ENCODE peak calls at places on chromosome 13, in four cellular contexts. I, N, J and Y are unnamed samples.

GRCh38 chr13:75363371-75363770 is 118.6 kb downstream of the TBC1D4 start:
- DNase-seq in I (no peak), N (no peak), J (no peak), Y (no peak)

GRCh38 chr13:96540656-96541055 is 450.7 kb downstream of the HS6ST3 start:
- DNase-seq in I (no peak), N (no peak), J (no peak), Y (no peak)

GRCh38 chr13:28534801-28535200 is 39.9 kb upstream of the FLT1 start:
- DNase-seq in I (no peak), N (no peak), J (no peak), Y (no peak)

GRCh38 chr13:80989770-80990169 is 648.8 kb upstream of the SPRY2 start:
- DNase-seq in I (no peak), N (peak; percentile 10), J (no peak), Y (no peak)

GRCh38 chr13:52345048-52345447 is 60.9 kb downstream of the THSD1 start:
- DNase-seq in I (no peak), N (peak; percentile 55), J (no peak), Y (no peak)

GRCh38 chr13:66537417-66537816 is 692.7 kb downstream of the PCDH9 start:
- DNase-seq in I (no peak), N (no peak), J (no peak), Y (no peak)

GRCh38 chr13:106274551-106275208 is 260.8 kb downstream of the EFNB2 start:
- DNase-seq in I (no peak), N (peak; percentile 22), J (no peak), Y (peak; percentile 7)

GRCh38 chr13:42981317-42981716 is 10.7 kb downstream of the EPSTI1 start:
- DNase-seq in I (no peak), N (peak; percentile 62), J (no peak), Y (peak; percentile 53)

GRCh38 chr13:89082623-89083022 is 1411.5 kb downstream of the SLITRK5 start:
- DNase-seq in I (no peak), N (no peak), J (no peak), Y (no peak)

GRCh38 chr13:34867590-34867989 is 74.5 kb upstream of the NBEA start:
- DNase-seq in I (no peak), N (peak; percentile 49), J (no peak), Y (peak; percentile 5)

GRCh38 chr13:28628250-28628649 is 30.7 kb upstream of the POMP start:
- DNase-seq in I (no peak), N (no peak), J (no peak), Y (no peak)

GRCh38 chr13:44364601-44365000 is 9.0 kb upstream of the SERP2 start:
- DNase-seq in I (no peak), N (peak; percentile 71), J (no peak), Y (no peak)

GRCh38 chr13:39281539-39282150 is 243.4 kb downstream of the NHLRC3 start:
- DNase-seq in I (no peak), N (no peak), J (no peak), Y (no peak)

GRCh38 chr13:25727776-25728175 is 324.0 kb downstream of the SHISA2 start:
- DNase-seq in I (no peak), N (no peak), J (no peak), Y (no peak)

GRCh38 chr13:106610511-106610910 is 42.6 kb upstream of the ARGLU1 start:
- DNase-seq in I (no peak), N (peak; percentile 87), J (no peak), Y (no peak)

DNA sequence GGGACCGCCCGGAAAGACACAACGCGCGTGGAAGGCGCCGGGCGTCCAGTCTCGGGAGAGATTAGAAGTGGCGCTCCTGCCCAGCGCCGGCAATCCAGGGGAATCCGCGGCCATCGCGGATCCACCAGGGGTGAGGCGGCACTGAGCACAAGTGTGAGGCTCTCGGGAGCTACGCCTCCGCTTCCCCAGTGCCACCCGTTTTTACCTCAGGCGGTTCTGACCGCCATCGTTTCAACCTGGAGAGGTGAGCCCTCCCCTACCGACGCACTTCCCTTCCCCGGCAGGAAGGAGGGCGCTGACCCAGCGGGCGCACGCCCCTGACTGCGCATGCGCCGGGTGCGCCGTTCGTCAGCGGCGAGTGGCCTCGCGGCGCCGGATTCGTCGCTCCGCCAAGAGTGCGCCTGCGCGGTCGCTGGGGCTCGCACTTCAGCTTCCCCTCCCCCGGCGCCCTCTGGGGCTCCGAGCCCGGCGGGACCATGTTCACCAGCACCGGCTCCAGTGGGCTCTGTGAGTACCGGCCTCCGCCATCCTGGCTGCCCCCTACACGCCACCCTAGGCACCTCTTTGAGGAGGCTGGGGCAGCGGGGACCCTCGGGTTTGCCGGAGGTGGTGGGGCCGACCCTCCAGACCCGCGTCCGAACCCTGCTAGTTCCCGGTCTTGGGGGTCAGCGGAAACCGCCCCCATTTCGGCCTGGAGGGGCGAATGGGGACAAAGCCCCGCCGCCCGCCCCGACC is at the start of gene UBAC2:
- DNase-seq in I (peak; percentile 87), N (peak; percentile 98), J (peak; percentile 95), Y (peak; percentile 45)
- TF ChIP-seq CTCF in I (no peak), N (no peak), J (no peak), Y (no peak)

GRCh38 chr13:101452519-101453485 is at the start of gene ITGBL1:
- DNase-seq in I (no peak), N (peak; percentile 89), J (peak; percentile 25), Y (no peak)

GRCh38 chr13:101449971-101450748 is 2.3 kb upstream of the ITGBL1 start:
- DNase-seq in I (no peak), N (peak; percentile 86), J (no peak), Y (peak; percentile 52)

GRCh38 chr13:101453784-101454201 is 1.3 kb downstream of the ITGBL1 start:
- DNase-seq in I (no peak), N (peak; percentile 62), J (peak; percentile 17), Y (no peak)

GRCh38 chr13:101450749-101451130 is 1.7 kb upstream of the ITGBL1 start:
- DNase-seq in I (no peak), N (no peak), J (no peak), Y (no peak)

DNA sequence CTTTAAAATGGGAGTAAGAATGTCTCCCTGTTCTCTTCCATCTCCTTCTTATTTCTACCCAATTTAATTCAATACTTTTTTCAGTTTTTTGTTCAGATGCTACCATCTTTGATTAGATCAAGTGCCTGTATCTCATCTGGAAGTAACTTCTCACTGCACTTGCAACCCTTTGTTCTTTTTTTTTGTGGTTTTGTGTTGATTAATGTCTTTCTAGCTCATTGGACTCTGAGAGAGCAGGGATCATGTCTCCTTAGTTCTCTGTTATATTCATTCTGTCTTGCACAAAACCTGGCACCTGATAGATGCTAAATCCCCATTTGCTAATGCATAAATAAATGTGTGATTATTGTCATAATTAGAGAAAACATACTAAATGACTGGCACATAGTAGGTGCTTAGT is 834 bp upstream of the ITGBL1 start:
- DNase-seq in I (no peak), N (no peak), J (no peak), Y (no peak)
- H3K4me3 ChIP-seq in I (no peak overlapping the region), N (no peak overlapping the region), J (no peak overlapping the region), Y (no peak overlapping the region)

DNA sequence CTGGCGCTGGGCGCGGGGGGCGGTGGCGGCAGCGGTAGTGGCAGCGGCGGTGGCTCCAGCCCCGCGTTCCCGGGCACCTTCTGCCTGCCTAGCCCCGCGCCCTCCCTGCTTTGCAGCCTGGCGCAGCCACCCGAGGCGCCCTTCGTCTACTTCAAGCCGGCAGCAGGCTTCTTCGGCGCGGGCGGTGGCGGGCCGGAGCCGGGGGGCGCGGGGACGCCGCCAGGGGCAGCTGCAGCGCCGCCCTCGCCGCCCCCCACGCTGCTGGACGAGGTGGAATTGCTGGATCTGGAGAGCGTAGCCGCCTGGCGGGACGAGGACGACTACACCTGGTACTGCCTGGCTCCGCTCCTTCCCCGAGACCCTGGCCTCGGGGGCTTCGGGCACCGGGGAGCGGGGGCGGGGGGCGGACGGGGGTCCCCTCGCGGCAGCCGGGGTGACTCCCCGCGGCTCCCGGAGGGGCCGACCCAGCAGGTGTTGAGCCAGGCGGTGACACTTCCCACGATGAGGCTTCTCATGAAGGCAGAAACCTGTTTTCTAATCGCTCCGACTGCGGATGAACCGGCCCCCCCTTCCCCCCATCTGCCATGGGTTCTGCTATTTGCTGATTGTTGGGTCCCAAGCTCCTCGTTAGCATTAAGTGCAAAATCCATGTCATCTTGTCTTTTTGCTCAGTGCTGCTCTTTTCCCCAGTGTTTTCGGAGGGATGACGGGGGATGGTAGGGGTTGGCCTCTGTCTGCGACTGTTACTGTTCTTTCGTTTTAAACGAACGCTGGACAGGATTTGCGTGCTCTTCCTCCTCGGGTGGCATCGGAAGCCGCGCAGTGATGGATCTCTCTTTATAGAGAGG is 948 bp downstream of the SLAIN1 start:
- DNase-seq in I (peak; percentile 49), N (peak; percentile 23), J (peak; percentile 19), Y (no peak)
- TF ChIP-seq CTCF in I (no peak), N (no peak), J (no peak), Y (no peak)

GRCh38 chr13:77696006-77696862 is 1.3 kb upstream of the SLAIN1 start:
- DNase-seq in I (no peak), N (peak; percentile 1), J (no peak), Y (no peak)
- H3K4me3 ChIP-seq in I (peak overlapping the region; percentile 80), N (no peak overlapping the region), J (peak overlapping the region; percentile 80), Y (no peak overlapping the region)

GRCh38 chr13:113762075-113762474 is 3.0 kb downstream of the TMEM255B start:
- DNase-seq in I (no peak), N (no peak), J (no peak), Y (no peak)
- TF ChIP-seq CTCF in I (no peak), N (no peak), J (no peak), Y (no peak)

GRCh38 chr13:36370108-36370429 is 23.9 kb upstream of the SPART start:
- DNase-seq in I (peak; percentile 73), N (peak; percentile 20), J (peak; percentile 69), Y (no peak)

GRCh38 chr13:36371185-36371584 is 25.0 kb upstream of the SPART start:
- DNase-seq in I (no peak), N (no peak), J (no peak), Y (no peak)

GRCh38 chr13:36366023-36366422 is 19.8 kb upstream of the SPART start:
- DNase-seq in I (no peak), N (peak; percentile 44), J (no peak), Y (no peak)

GRCh38 chr13:36374063-36374462 is 27.9 kb upstream of the SPART start:
- DNase-seq in I (no peak), N (no peak), J (no peak), Y (no peak)

DNA sequence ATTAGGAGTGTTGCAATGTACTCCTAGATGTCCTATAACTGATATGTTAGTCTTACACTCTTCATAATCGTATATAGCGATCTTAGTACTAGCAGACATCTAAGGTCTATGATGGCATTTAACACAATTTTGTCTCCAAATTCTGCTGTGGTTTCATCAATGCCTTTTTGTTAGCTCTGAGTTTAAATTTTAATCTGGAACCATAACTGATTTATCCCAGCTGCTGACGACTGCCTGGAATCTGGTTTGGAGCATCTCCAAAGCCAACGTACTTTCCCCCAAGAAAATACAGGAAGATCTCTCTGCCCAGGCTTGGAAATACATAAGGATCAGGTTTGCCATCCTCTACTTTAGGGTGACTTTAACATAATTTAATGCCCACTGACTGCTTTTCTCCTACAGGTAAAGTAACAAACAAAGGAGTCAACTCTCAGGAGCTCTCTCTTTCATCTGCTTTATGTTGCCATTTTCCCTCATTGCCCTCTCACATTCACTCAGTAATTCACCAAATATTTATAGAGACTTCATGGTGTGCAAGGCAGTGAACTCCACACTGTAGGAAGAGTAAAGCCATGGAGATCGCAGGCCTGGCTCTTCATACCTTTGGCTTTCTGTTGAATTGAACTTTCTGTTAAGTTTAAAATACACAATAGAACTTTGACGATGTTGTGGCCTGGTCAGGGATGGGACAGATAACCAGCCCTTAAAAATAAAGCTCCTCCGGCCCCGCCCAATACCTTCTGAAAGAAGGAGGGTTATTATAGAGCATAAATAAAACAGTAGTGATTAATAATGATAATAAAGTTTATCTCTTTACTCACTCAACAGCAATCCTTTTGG is 23.3 kb upstream of the SPART start:
- DNase-seq in I (no peak), N (peak; percentile 86), J (no peak), Y (no peak)
- H3K4me3 ChIP-seq in I (peak overlapping the region; percentile 49), N (no peak overlapping the region), J (no peak overlapping the region), Y (no peak overlapping the region)